ENCODE peak calls at places on chromosomes 5 and 9, in five cellular contexts. One of them, this sample, is unnamed.

GRCh38 chr5:139194486-139194885 is 3.7 kb downstream of the SIL1 start:
- DNase-seq in RKO: no peak
- DNase-seq in fibroblast of lung: no peak
- DNase-seq in glomerular endothelial cell: no peak
- DNase-seq in AG09319: no peak
- DNase-seq in this sample: no peak

GRCh38 chr5:76199321-76200318 is 116.4 kb downstream of the SV2C start:
- DNase-seq in glomerular endothelial cell: no peak
- DNase-seq in AG09319: no peak
- DNase-seq in RKO: no peak
- DNase-seq in fibroblast of lung: no peak
- DNase-seq in this sample: no peak

GRCh38 chr9:99259231-99259918 is 37.3 kb downstream of the SEC61B start:
- DNase-seq in RKO: no peak
- DNase-seq in fibroblast of lung: peak; percentile 45
- DNase-seq in glomerular endothelial cell: no peak
- DNase-seq in AG09319: no peak
- DNase-seq in this sample: peak; percentile 19

GRCh38 chr9:134945509-134946275 is 28.0 kb upstream of the FCN1 start:
- DNase-seq in AG09319: no peak
- DNase-seq in RKO: no peak
- DNase-seq in fibroblast of lung: no peak
- DNase-seq in glomerular endothelial cell: no peak
- DNase-seq in this sample: no peak

GRCh38 chr5:179387151-179388110 is 42.2 kb upstream of the ADAMTS2 start:
- DNase-seq in AG09319: no peak
- DNase-seq in RKO: no peak
- DNase-seq in glomerular endothelial cell: no peak
- DNase-seq in fibroblast of lung: no peak
- DNase-seq in this sample: no peak

GRCh38 chr5:136374003-136374402 is 8.7 kb upstream of the TRPC7 start:
- DNase-seq in fibroblast of lung: no peak
- DNase-seq in AG09319: no peak
- DNase-seq in glomerular endothelial cell: peak; percentile 66
- DNase-seq in RKO: peak; percentile 38
- DNase-seq in this sample: no peak

GRCh38 chr5:7382588-7382987 is 13.3 kb upstream of the ADCY2 start:
- DNase-seq in RKO: no peak
- DNase-seq in fibroblast of lung: no peak
- DNase-seq in glomerular endothelial cell: no peak
- DNase-seq in AG09319: no peak
- DNase-seq in this sample: no peak

GRCh38 chr5:168853972-168854371 is 274.8 kb upstream of the PANK3 start:
- DNase-seq in glomerular endothelial cell: no peak
- DNase-seq in RKO: no peak
- DNase-seq in AG09319: no peak
- DNase-seq in fibroblast of lung: no peak
- DNase-seq in this sample: no peak

GRCh38 chr9:37971107-37971459 is 67.2 kb upstream of the SLC25A51 start:
- DNase-seq in glomerular endothelial cell: no peak
- DNase-seq in AG09319: no peak
- DNase-seq in fibroblast of lung: no peak
- DNase-seq in RKO: no peak
- DNase-seq in this sample: no peak

GRCh38 chr9:19788152-19788551 is 685 bp downstream of the SLC24A2 start:
- DNase-seq in glomerular endothelial cell: no peak
- DNase-seq in fibroblast of lung: no peak
- DNase-seq in RKO: no peak
- DNase-seq in AG09319: no peak
- DNase-seq in this sample: no peak

GRCh38 chr9:114112325-114112724 is 13.2 kb upstream of the KIF12 start:
- DNase-seq in fibroblast of lung: no peak
- DNase-seq in glomerular endothelial cell: no peak
- DNase-seq in RKO: no peak
- DNase-seq in AG09319: no peak
- DNase-seq in this sample: no peak

GRCh38 chr5:35900997-35901396 is 37.4 kb downstream of the CAPSL start:
- DNase-seq in glomerular endothelial cell: no peak
- DNase-seq in AG09319: no peak
- DNase-seq in fibroblast of lung: no peak
- DNase-seq in RKO: no peak
- DNase-seq in this sample: no peak

GRCh38 chr5:143085319-143085917 is 315.2 kb downstream of the ARHGAP26 start:
- DNase-seq in RKO: no peak
- DNase-seq in fibroblast of lung: peak; percentile 45
- DNase-seq in AG09319: no peak
- DNase-seq in glomerular endothelial cell: no peak
- DNase-seq in this sample: no peak

GRCh38 chr9:100341889-100342288 is 10.9 kb downstream of the TEX10 start:
- DNase-seq in AG09319: no peak
- DNase-seq in glomerular endothelial cell: no peak
- DNase-seq in RKO: no peak
- DNase-seq in fibroblast of lung: no peak
- DNase-seq in this sample: no peak

GRCh38 chr5:143641549-143641955 is 170.4 kb upstream of the HMHB1 start:
- DNase-seq in glomerular endothelial cell: no peak
- DNase-seq in AG09319: peak; percentile 51
- DNase-seq in RKO: no peak
- DNase-seq in fibroblast of lung: peak; percentile 79
- DNase-seq in this sample: no peak

GRCh38 chr5:76376141-76376900 is 26.8 kb upstream of the IQGAP2 start:
- DNase-seq in RKO: no peak
- DNase-seq in AG09319: no peak
- DNase-seq in fibroblast of lung: no peak
- DNase-seq in glomerular endothelial cell: no peak
- DNase-seq in this sample: no peak

GRCh38 chr9:115291841-115292240 is 173.9 kb upstream of the TNC start:
- DNase-seq in fibroblast of lung: peak; percentile 5
- DNase-seq in AG09319: no peak
- DNase-seq in glomerular endothelial cell: no peak
- DNase-seq in RKO: no peak
- DNase-seq in this sample: no peak

GRCh38 chr5:127506616-127507015 is 10.8 kb upstream of the PRRC1 start:
- DNase-seq in RKO: no peak
- DNase-seq in fibroblast of lung: no peak
- DNase-seq in AG09319: no peak
- DNase-seq in glomerular endothelial cell: no peak
- DNase-seq in this sample: no peak

GRCh38 chr5:30209752-30210151 is 983.7 kb upstream of the CDH6 start:
- DNase-seq in fibroblast of lung: no peak
- DNase-seq in RKO: no peak
- DNase-seq in glomerular endothelial cell: no peak
- DNase-seq in AG09319: no peak
- DNase-seq in this sample: no peak

GRCh38 chr5:6602441-6602840 is 30.4 kb downstream of the NSUN2 start:
- DNase-seq in fibroblast of lung: no peak
- DNase-seq in RKO: no peak
- DNase-seq in glomerular endothelial cell: no peak
- DNase-seq in AG09319: no peak
- DNase-seq in this sample: no peak

GRCh38 chr5:180343846-180344327 is 9.2 kb downstream of the GFPT2 start:
- DNase-seq in AG09319: no peak
- DNase-seq in fibroblast of lung: peak; percentile 76
- DNase-seq in glomerular endothelial cell: no peak
- DNase-seq in RKO: no peak
- DNase-seq in this sample: no peak

GRCh38 chr9:88530051-88530450 is 4.9 kb upstream of the NXNL2 start:
- DNase-seq in RKO: no peak
- DNase-seq in glomerular endothelial cell: no peak
- DNase-seq in AG09319: no peak
- DNase-seq in fibroblast of lung: peak; percentile 64
- DNase-seq in this sample: no peak

GRCh38 chr5:66932446-66932845 is 264.2 kb downstream of the CD180 start:
- DNase-seq in glomerular endothelial cell: no peak
- DNase-seq in RKO: no peak
- DNase-seq in AG09319: no peak
- DNase-seq in fibroblast of lung: peak; percentile 57
- DNase-seq in this sample: no peak

GRCh38 chr9:113756476-113757198 is 119.5 kb upstream of the ZNF618 start:
- DNase-seq in AG09319: no peak
- DNase-seq in fibroblast of lung: no peak
- DNase-seq in glomerular endothelial cell: no peak
- DNase-seq in RKO: no peak
- DNase-seq in this sample: no peak

This sample was measured in activated B cell treated with CpG ODN at 0.5 μM for 24 hours.